ENCODE peak calls at places on chromosomes 1 and 21, in eight cellular contexts. P is stomach; R is psoas muscle; F is fibroblast of lung; N is lower lobe of right lung; B is CD4-positive, CD25-positive, alpha-beta regulatory T cell; J is neural progenitor cell; D is left ventricle myocardium inferior. S is an unnamed sample.

GRCh38 chr1:223195281-223195680 is 52.2 kb upstream of the TLR5 start:
- DNase-seq in P (no peak), R (no peak), F (no peak), N (no peak), B (no peak), J (no peak), D (no peak), S (no peak)

GRCh38 chr1:58618303-58618702 is 41.3 kb upstream of the TACSTD2 start:
- DNase-seq in P (peak), R (peak), F (peak), N (peak), B (no peak), J (no peak), D (no peak), S (peak)

GRCh38 chr1:244341455-244342450 is 110.0 kb downstream of the ADSS2 start:
- DNase-seq in P (no peak), R (no peak), F (peak), N (no peak), B (no peak), J (peak), D (no peak), S (peak)

GRCh38 chr1:143735764-143736461 is 235.9 kb downstream of the FAM72C start:
- DNase-seq in P (no peak), R (no peak), F (no peak), N (peak), B (no peak), J (no peak), D (no peak), S (no peak)

GRCh38 chr1:161511018-161511755 is 5.9 kb downstream of the FCGR2A start:
- DNase-seq in P (no peak), R (no peak), F (no peak), N (peak), B (no peak), J (no peak), D (no peak), S (no peak)

GRCh38 chr1:242398351-242398750 is 126.1 kb downstream of the PLD5 start:
- DNase-seq in P (no peak), R (no peak), F (no peak), N (no peak), B (no peak), J (no peak), D (no peak), S (no peak)

GRCh38 chr21:27802816-27803475 is 836.1 kb upstream of the ADAMTS5 start:
- DNase-seq in P (peak), R (no peak), F (no peak), N (no peak), B (no peak), J (peak), D (no peak), S (no peak)

GRCh38 chr1:59218521-59219236 is 78.2 kb upstream of the FGGY start:
- DNase-seq in P (no peak), R (no peak), F (peak), N (no peak), B (no peak), J (no peak), D (no peak), S (no peak)

GRCh38 chr1:43545321-43545685 is 14.6 kb downstream of the PTPRF start:
- DNase-seq in P (no peak), R (no peak), F (no peak), N (no peak), B (no peak), J (no peak), D (no peak), S (no peak)
- H3K4me3 ChIP-seq in P (no peak), R (no peak), F (no peak), N (no peak), B (no peak), J (peak), D (no peak), S (peak)

GRCh38 chr1:234969630-234970370 is 158.8 kb downstream of the TOMM20 start:
- DNase-seq in P (peak), R (peak), F (peak), N (peak), B (no peak), J (peak), D (peak), S (peak)
- H3K4me3 ChIP-seq in P (peak), R (peak), F (peak), N (peak), B (no peak), J (no peak), D (peak), S (peak)

GRCh38 chr21:34130598-34130985 is 57.2 kb downstream of the MRPS6 start:
- DNase-seq in P (no peak), R (no peak), F (no peak), N (no peak), B (no peak), J (no peak), D (no peak), S (no peak)
- H3K4me3 ChIP-seq in P (no peak), R (no peak), F (no peak), N (no peak), B (peak), J (no peak), D (no peak), S (peak)

DNA sequence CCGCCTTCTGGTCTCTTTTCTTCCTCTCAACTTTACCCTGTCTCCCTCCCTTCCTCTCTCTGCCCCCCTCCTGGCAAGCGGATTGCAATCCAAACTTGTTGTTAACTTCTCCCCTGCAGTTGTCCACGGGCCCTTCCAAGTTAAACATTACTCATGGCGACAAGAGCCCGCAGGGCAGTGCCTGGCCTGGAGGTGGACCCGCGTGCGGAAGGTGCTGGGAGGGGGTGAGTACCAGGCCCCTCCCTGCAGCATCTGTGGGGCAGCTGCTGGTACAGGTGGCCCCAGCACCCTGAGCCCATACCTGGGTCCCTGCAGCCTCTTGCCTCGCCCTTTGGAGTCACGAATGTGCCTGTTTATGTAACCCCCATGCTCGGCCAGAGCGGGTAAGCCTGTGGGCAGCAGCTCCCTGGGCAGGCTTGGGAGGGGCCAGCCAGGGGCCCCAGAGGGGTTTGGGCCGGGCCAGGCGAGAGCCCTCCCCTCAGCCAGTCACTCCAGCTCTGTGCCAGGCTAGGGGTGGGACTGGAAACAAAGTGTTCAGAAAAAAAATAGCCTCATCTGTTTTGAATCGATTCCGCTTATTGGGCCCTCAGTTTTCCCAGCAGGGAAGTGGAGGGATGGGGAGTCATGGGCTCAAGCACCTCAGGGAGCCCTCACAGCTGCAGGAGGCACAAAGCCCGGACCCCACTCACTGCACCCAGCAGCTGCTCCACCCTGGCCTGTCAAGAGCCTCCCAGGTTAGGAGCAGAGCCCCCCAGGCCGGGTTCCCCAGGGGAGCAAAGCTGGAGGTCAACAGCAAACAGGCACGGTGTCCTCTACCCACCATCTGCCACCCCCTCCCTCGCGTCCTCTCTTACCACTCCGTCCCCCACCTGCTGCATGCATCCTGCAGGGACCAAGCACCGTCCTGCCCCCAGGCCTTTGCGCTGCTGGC is 14.0 kb upstream of the FAAP20 start:
- DNase-seq in P (peak), R (peak), F (peak), N (peak), B (no peak), J (no peak), D (peak), S (peak)
- H3K4me3 ChIP-seq in P (no peak), R (no peak), F (no peak), N (peak), B (no peak), J (no peak), D (no peak), S (peak)

GRCh38 chr1:234955107-234955731 is 173.4 kb downstream of the TOMM20 start:
- DNase-seq in P (peak), R (peak), F (peak), N (peak), B (no peak), J (no peak), D (peak), S (peak)
- H3K4me3 ChIP-seq in P (no peak), R (no peak), F (no peak), N (no peak), B (peak), J (no peak), D (no peak), S (no peak)

GRCh38 chr1:84298688-84299535 is 2.6 kb upstream of the SAMD13 start:
- DNase-seq in P (peak), R (peak), F (peak), N (peak), B (no peak), J (peak), D (peak), S (peak)

GRCh38 chr1:84300501-84300900 is 1.0 kb upstream of the SAMD13 start:
- DNase-seq in P (no peak), R (no peak), F (no peak), N (no peak), B (no peak), J (no peak), D (no peak), S (no peak)

GRCh38 chr1:84300991-84301758 is at the start of gene SAMD13:
- DNase-seq in P (peak), R (peak), F (peak), N (peak), B (peak), J (peak), D (peak), S (no peak)

GRCh38 chr1:84298336-84298687 is 3.2 kb upstream of the SAMD13 start:
- DNase-seq in P (peak), R (peak), F (peak), N (peak), B (peak), J (peak), D (peak), S (peak)

DNA sequence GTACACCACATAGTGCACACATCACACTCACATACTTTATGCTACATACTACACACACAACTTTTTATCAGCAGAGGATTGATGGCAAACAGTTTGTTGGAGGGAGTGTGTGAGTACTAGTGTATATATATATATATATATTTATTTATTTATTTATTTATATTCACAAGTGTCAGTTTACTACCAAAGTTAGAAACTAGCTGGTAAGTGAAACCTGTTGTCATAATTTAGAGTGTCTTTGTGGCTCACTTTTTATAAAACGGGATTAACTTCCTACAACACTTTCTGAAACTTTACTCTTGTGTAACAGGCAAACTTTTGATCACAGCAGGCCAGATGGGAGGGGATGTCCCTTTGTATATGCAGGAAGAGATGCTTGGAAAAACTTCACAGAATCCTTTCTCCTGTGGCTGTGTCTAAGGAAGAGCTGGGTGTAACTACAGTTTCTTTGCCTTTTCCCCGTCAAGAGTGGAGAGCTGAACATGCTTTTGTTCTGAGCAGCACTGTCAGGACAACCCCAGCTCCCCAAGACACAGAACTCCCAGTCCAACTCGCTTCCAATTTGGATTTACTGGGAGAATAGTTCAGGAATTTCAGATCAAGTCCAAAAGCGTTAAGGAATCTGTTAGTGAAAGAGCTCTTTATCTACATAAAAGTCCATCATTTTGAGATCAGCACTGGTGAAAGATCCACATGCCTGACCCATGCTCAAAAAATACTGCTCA is 1.8 kb upstream of the SAMD13 start:
- DNase-seq in P (no peak), R (no peak), F (peak), N (no peak), B (no peak), J (no peak), D (no peak), S (no peak)
- H3K4me3 ChIP-seq in P (peak), R (peak), F (peak), N (peak), B (no peak), J (peak), D (peak), S (peak)

GRCh38 chr1:198729195-198729863 is 90.5 kb downstream of the PTPRC start:
- DNase-seq in P (no peak), R (no peak), F (no peak), N (no peak), B (no peak), J (no peak), D (no peak), S (no peak)
- H3K4me3 ChIP-seq in P (no peak), R (no peak), F (no peak), N (no peak), B (no peak), J (no peak), D (no peak), S (no peak)

DNA sequence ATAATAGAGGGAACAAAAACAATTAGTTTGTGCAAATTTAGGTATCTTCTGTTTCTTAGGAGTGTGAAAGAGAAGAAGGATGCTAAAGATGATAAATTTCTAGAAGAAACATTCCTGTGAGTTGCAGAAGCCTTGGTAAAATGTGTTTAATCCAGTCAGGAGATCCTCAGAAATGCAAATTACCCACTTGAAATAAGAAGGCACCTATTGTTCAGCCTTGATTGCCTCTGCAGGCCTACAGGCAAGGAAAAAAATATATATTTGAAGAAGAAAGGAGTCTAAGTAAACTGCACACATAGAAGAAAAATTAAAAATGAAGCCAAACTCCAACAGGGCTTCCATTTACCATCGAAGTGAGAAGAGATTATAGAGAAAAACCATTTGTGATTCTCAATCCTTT is 51.0 kb upstream of the LHX8 start:
- DNase-seq in P (no peak), R (no peak), F (no peak), N (no peak), B (no peak), J (no peak), D (no peak), S (no peak)
- H3K4me3 ChIP-seq in P (no peak), R (no peak), F (no peak), N (no peak), B (no peak), J (no peak), D (no peak), S (no peak)

DNA sequence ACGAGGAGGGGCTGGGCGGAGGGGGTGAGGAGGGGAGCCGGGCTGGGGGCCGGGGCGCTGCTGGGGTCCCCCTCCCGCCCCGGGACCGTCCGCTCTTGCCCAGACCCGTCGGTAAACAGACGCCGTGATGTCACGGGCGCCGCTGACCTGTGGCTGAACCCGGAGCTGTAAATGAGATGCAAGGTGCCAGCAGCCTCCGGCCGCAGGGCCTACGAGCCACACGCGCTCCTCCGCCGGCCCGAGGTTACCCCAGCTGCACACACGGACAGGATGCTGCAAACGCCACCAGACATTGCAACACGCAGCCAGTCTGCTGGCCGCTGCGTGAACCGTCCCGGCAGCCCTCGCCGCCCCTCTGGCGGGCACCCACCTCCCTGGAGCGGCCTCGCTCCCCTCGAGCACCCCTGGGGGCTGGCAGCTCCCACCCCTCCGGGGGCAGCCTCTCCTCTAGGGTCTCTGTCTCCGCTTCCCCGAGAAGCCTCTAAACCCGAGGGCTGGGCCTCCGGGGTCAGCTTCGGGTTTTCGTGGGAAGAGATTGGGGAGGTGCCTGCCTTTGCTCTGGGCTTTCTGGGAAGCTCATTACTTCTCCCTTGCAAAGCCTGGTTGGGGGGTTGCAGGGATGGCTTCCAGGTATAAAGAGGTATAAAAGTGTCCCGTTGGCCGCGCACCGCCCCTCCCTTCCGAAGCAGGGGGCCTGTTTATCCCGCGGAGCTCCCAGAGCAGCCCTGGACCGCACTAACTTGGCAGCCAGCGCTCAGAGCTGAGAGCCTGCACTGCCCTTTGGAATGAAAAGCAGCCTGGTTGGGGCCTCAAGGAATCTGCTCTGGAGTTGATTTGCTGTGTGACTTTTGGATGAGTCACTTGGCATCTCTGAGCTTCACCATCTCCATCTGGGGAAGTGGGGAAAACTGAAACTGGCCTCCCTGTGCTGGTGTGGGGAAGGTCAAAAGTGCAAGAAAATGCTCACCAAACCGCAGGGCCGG is 21.9 kb downstream of the DHRS3 start:
- DNase-seq in P (peak), R (peak), F (peak), N (peak), B (no peak), J (peak), D (peak), S (peak)
- H3K4me3 ChIP-seq in P (peak), R (peak), F (peak), N (peak), B (no peak), J (peak), D (peak), S (peak)

GRCh38 chr1:113137563-113137962 is 64.6 kb downstream of the LRIG2 start:
- DNase-seq in P (no peak), R (no peak), F (no peak), N (no peak), B (no peak), J (no peak), D (no peak), S (no peak)

GRCh38 chr1:113138778-113139177 is 65.8 kb downstream of the LRIG2 start:
- DNase-seq in P (no peak), R (no peak), F (no peak), N (no peak), B (no peak), J (no peak), D (no peak), S (no peak)

GRCh38 chr1:113142791-113143190 is 69.8 kb downstream of the LRIG2 start:
- DNase-seq in P (no peak), R (no peak), F (peak), N (no peak), B (no peak), J (no peak), D (no peak), S (no peak)

GRCh38 chr1:113141650-113142473 is 68.9 kb downstream of the LRIG2 start:
- DNase-seq in P (no peak), R (no peak), F (peak), N (no peak), B (no peak), J (no peak), D (no peak), S (no peak)

GRCh38 chr1:113140588-113141446 is 67.8 kb downstream of the LRIG2 start:
- DNase-seq in P (peak), R (peak), F (peak), N (peak), B (peak), J (peak), D (peak), S (no peak)
- H3K4me3 ChIP-seq in P (peak), R (peak), F (no peak), N (peak), B (no peak), J (no peak), D (peak), S (peak)